ENCODE peak calls at places on chromosomes 13 and 19, in nine cellular contexts. T is stimulated activated CD4-positive, alpha-beta T cell treated with anti-CD3 and anti-CD28 coated beads, Interleukin-2, amount 100 ng/mL, for 48 hours; M is activated T-helper 9 cell treated with anti-CD3 and anti-CD28 coated beads, Interleukin-2, amount 50 U/mL, for 16 hours; B is GF-D8; D is pons; G is NCI-H1092 treated with DMSO at 0.1 percent for 48 hours; I is SJSA1; Q is HS-27A; R is NCI-H1436. F is an unnamed sample.

GRCh38 chr19:23978068-23978467 is 63.4 kb downstream of the ZNF726 start:
- DNase-seq in B (no peak), M (no peak), D (no peak), Q (no peak), G (no peak), R (no peak), T (no peak), I (no peak), F (no peak)

GRCh38 chr19:10544242-10544752 is 593 bp downstream of the ATG4D start:
- DNase-seq in I (no peak), R (no peak), G (no peak), M (no peak), Q (no peak), D (no peak), B (no peak), T (no peak), F (no peak)

GRCh38 chr13:48775804-48776203 is 122.1 kb downstream of the CYSLTR2 start:
- DNase-seq in T (no peak), R (no peak), M (no peak), D (no peak), G (no peak), B (no peak), I (peak; percentile 86), Q (peak; percentile 20), F (no peak)

GRCh38 chr19:3980353-3981251 is 4.7 kb downstream of the EEF2 start:
- DNase-seq in T (no peak), I (no peak), G (no peak), M (no peak), B (no peak), R (no peak), D (no peak), Q (no peak), F (no peak)

GRCh38 chr13:51425410-51426042 is 27.3 kb downstream of the INTS6 start:
- DNase-seq in D (no peak), B (no peak), R (no peak), M (no peak), I (no peak), Q (no peak), T (no peak), G (no peak), F (no peak)

GRCh38 chr19:11420429-11420893 is 1.3 kb upstream of the RGL3 start:
- DNase-seq in R (no peak), Q (no peak), M (no peak), I (no peak), B (no peak), G (no peak), T (no peak), D (no peak), F (no peak)

GRCh38 chr13:97122381-97122996 is 99.6 kb upstream of the MBNL2 start:
- DNase-seq in D (no peak), G (no peak), M (no peak), T (no peak), Q (peak; percentile 65), B (no peak), R (no peak), I (peak; percentile 68), F (no peak)

GRCh38 chr13:51912091-51912490 is 50.3 kb downstream of the CCDC70 start:
- DNase-seq in D (peak; percentile 81), R (peak; percentile 9), M (no peak), T (no peak), I (no peak), B (no peak), Q (no peak), G (peak; percentile 71), F (no peak)

GRCh38 chr19:33373701-33374405 is at the start of gene CEBPG:
- DNase-seq in D (no peak), Q (peak; percentile 36), I (peak; percentile 53), R (peak; percentile 52), M (peak; percentile 56), T (peak; percentile 45), G (peak; percentile 28), B (no peak), F (peak; percentile 29)

F was measured in GM18507.